ENCODE peak calls at places on chromosomes 5 and 9, in six cellular contexts. B, T, X, W, V and M are unnamed samples.
A peak's percentile ranks its signal among the peaks of the same experiment; 100 is the strongest.

GRCh38 chr9:99962685-99963261 is 56.3 kb downstream of the STX17 start:
- DNase-seq in B (no peak), X (no peak), T (no peak), W (no peak), V (no peak), M (no peak)

GRCh38 chr5:178667109-178667508 is 40.3 kb upstream of the CLK4 start:
- DNase-seq in V (no peak), W (no peak), X (no peak), B (no peak), T (no peak), M (no peak)

GRCh38 chr9:130935660-130936271 is 3.3 kb downstream of the FIBCD1 start:
- DNase-seq in B (no peak), T (no peak), X (peak; percentile 42), V (no peak), W (no peak), M (no peak)

GRCh38 chr5:161530700-161531099 is 15.8 kb downstream of the GABRB2 start:
- DNase-seq in V (no peak), W (no peak), X (no peak), B (no peak), T (no peak), M (no peak)

GRCh38 chr5:93894471-93895354 is 153.3 kb upstream of the POU5F2 start:
- DNase-seq in B (no peak), X (no peak), T (no peak), V (no peak), W (no peak), M (peak; percentile 21)

GRCh38 chr9:112719292-112719691 is 1.4 kb upstream of the INIP start:
- DNase-seq in V (no peak), T (no peak), B (peak; percentile 32), X (no peak), W (no peak), M (no peak)

GRCh38 chr5:39652036-39652435 is 227.3 kb upstream of the DAB2 start:
- DNase-seq in V (no peak), X (no peak), B (no peak), W (no peak), T (no peak), M (no peak)

GRCh38 chr5:95620030-95620869 is at the start of gene GPR150:
- DNase-seq in W (peak; percentile 39), T (peak; percentile 41), B (no peak), X (peak; percentile 50), V (peak; percentile 86), M (peak; percentile 39)

GRCh38 chr9:4894076-4894475 is 91.0 kb upstream of the JAK2 start:
- DNase-seq in W (no peak), T (no peak), V (no peak), B (no peak), X (no peak), M (no peak)